ENCODE peak calls at places on chromosomes 7 and 10, in five cellular contexts. One of them, this sample, is unnamed.

GRCh38 chr7:80088705-80089104 is 45.9 kb upstream of the GNAI1 start:
- DNase-seq in HFF-Myc: no peak
- DNase-seq in activated B cell treated with CpG ODN at 0.5 μM for 24 hours: no peak
- DNase-seq in HepG2: no peak
- DNase-seq in osteocyte: no peak
- DNase-seq in this sample: no peak

GRCh38 chr7:23246540-23246939 is at the start of gene GPNMB:
- DNase-seq in HFF-Myc: peak
- DNase-seq in osteocyte: no peak
- DNase-seq in HepG2: no peak
- DNase-seq in activated B cell treated with CpG ODN at 0.5 μM for 24 hours: no peak
- DNase-seq in this sample: no peak

GRCh38 chr10:5070648-5071410 is 23.4 kb upstream of the AKR1C3 start:
- DNase-seq in HFF-Myc: no peak
- DNase-seq in osteocyte: no peak
- DNase-seq in activated B cell treated with CpG ODN at 0.5 μM for 24 hours: no peak
- DNase-seq in HepG2: peak
- DNase-seq in this sample: no peak

GRCh38 chr7:36154255-36155212 is 1.5 kb downstream of the EEPD1 start:
- DNase-seq in osteocyte: no peak
- DNase-seq in activated B cell treated with CpG ODN at 0.5 μM for 24 hours: no peak
- DNase-seq in HepG2: no peak
- DNase-seq in HFF-Myc: no peak
- DNase-seq in this sample: no peak

GRCh38 chr10:73857446-73857845 is 16.9 kb downstream of the CAMK2G start:
- DNase-seq in osteocyte: no peak
- DNase-seq in HepG2: no peak
- DNase-seq in activated B cell treated with CpG ODN at 0.5 μM for 24 hours: no peak
- DNase-seq in HFF-Myc: no peak
- DNase-seq in this sample: no peak

GRCh38 chr7:17989546-17989945 is 38.1 kb downstream of the PRPS1L1 start:
- DNase-seq in HepG2: no peak
- DNase-seq in activated B cell treated with CpG ODN at 0.5 μM for 24 hours: no peak
- DNase-seq in osteocyte: no peak
- DNase-seq in HFF-Myc: peak
- DNase-seq in this sample: no peak

GRCh38 chr7:134395604-134396003 is 63.3 kb downstream of the AKR1B1 start:
- DNase-seq in osteocyte: no peak
- DNase-seq in HepG2: no peak
- DNase-seq in activated B cell treated with CpG ODN at 0.5 μM for 24 hours: no peak
- DNase-seq in HFF-Myc: no peak
- DNase-seq in this sample: no peak

GRCh38 chr10:77099136-77099535 is 538.5 kb downstream of the KCNMA1 start:
- DNase-seq in HFF-Myc: no peak
- DNase-seq in osteocyte: no peak
- DNase-seq in HepG2: no peak
- DNase-seq in activated B cell treated with CpG ODN at 0.5 μM for 24 hours: no peak
- DNase-seq in this sample: no peak

GRCh38 chr10:104328916-104329710 is 9.2 kb downstream of the ITPRIP start:
- DNase-seq in osteocyte: no peak
- DNase-seq in activated B cell treated with CpG ODN at 0.5 μM for 24 hours: peak
- DNase-seq in HepG2: peak
- DNase-seq in HFF-Myc: no peak
- DNase-seq in this sample: no peak

GRCh38 chr10:46545861-46546590 is 10.4 kb downstream of the GPRIN2 start:
- DNase-seq in HFF-Myc: no peak
- DNase-seq in activated B cell treated with CpG ODN at 0.5 μM for 24 hours: no peak
- DNase-seq in HepG2: no peak
- DNase-seq in osteocyte: peak
- DNase-seq in this sample: peak

GRCh38 chr10:3237055-3237454 is 64.5 kb upstream of the PITRM1 start:
- DNase-seq in activated B cell treated with CpG ODN at 0.5 μM for 24 hours: no peak
- DNase-seq in HepG2: no peak
- DNase-seq in osteocyte: no peak
- DNase-seq in HFF-Myc: no peak
- DNase-seq in this sample: no peak

GRCh38 chr7:46174192-46174572 is 253.1 kb upstream of the IGFBP3 start:
- DNase-seq in activated B cell treated with CpG ODN at 0.5 μM for 24 hours: no peak
- DNase-seq in HepG2: no peak
- DNase-seq in HFF-Myc: no peak
- DNase-seq in osteocyte: peak
- DNase-seq in this sample: no peak

GRCh38 chr10:68251146-68251545 is 19.2 kb upstream of the ATOH7 start:
- DNase-seq in activated B cell treated with CpG ODN at 0.5 μM for 24 hours: no peak
- DNase-seq in HepG2: no peak
- DNase-seq in osteocyte: no peak
- DNase-seq in HFF-Myc: no peak
- DNase-seq in this sample: no peak

GRCh38 chr7:32881074-32881982 is 10.2 kb downstream of the KBTBD2 start:
- DNase-seq in activated B cell treated with CpG ODN at 0.5 μM for 24 hours: no peak
- DNase-seq in HepG2: no peak
- DNase-seq in osteocyte: no peak
- DNase-seq in HFF-Myc: no peak
- DNase-seq in this sample: no peak

GRCh38 chr7:41702635-41703371 is at the start of gene INHBA:
- DNase-seq in HFF-Myc: no peak
- DNase-seq in HepG2: no peak
- DNase-seq in osteocyte: no peak
- DNase-seq in activated B cell treated with CpG ODN at 0.5 μM for 24 hours: no peak
- DNase-seq in this sample: no peak

GRCh38 chr10:24349379-24350110 is 140.6 kb downstream of the KIAA1217 start:
- DNase-seq in osteocyte: no peak
- DNase-seq in activated B cell treated with CpG ODN at 0.5 μM for 24 hours: no peak
- DNase-seq in HFF-Myc: peak
- DNase-seq in HepG2: no peak
- DNase-seq in this sample: no peak

GRCh38 chr7:121023683-121024507 is 35.4 kb downstream of the CPED1 start:
- DNase-seq in osteocyte: no peak
- DNase-seq in activated B cell treated with CpG ODN at 0.5 μM for 24 hours: no peak
- DNase-seq in HFF-Myc: peak
- DNase-seq in HepG2: no peak
- DNase-seq in this sample: no peak

GRCh38 chr7:167087-167855 is 25.1 kb upstream of the FAM20C start:
- DNase-seq in HepG2: no peak
- DNase-seq in activated B cell treated with CpG ODN at 0.5 μM for 24 hours: no peak
- DNase-seq in osteocyte: no peak
- DNase-seq in HFF-Myc: no peak
- DNase-seq in this sample: no peak

DNA sequence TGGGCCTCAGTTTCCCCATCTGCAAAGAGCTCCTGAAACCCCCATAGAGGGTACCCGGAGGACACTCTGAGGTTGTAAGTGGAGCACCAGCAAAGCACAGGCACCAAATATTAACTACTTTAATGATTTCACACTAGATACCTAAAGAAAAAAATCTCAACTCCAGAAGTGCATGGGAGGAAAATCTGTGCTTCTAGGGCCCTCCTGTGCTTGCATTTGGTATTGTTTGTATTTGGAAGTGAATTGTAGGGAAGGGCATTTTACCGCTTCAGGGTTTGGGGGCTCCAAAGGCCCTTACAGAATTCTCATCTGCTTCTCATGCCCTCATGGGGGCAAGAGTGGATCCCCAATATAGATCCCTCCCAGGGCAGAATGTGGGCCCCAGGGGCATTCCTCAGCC is 22.4 kb upstream of the DRGX start:
- DNase-seq in osteocyte: no peak
- DNase-seq in HepG2: no peak
- DNase-seq in activated B cell treated with CpG ODN at 0.5 μM for 24 hours: no peak
- DNase-seq in HFF-Myc: no peak
- DNase-seq in this sample: no peak
- TF ChIP-seq CTCF in osteocyte: no peak
- TF ChIP-seq CTCF in HepG2: no peak
- TF ChIP-seq CTCF in activated B cell treated with CpG ODN at 0.5 μM for 24 hours: no peak
- TF ChIP-seq CTCF in HFF-Myc: no peak
- TF ChIP-seq CTCF in this sample: no peak

DNA sequence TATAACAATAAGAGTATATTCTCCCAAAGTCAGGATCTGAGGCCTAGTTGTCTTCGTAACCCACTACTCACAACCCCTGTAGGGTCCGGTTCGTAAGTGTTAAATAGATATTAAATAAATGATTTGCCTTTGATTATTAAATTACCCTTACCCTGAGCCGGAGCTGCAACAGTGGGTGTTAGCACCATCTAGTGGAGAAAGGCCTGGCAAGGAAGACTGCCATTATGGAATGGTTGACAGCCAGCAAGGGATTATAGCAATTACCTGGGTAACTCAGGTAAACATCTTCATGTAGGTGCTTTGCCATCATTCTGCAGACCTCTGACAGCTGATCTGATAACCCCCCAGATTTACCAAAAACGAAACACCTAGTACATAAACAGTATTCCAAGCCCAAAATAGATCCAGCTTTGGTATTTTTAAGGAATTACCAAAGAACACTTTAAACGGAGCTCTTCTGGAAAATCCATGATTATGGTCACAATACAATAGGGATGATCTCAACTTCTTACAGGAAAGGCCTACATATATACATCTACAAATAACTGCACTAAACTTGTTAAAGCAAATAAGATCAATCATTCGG is 69.8 kb downstream of the HTR7 start:
- DNase-seq in HFF-Myc: no peak
- DNase-seq in osteocyte: no peak
- DNase-seq in activated B cell treated with CpG ODN at 0.5 μM for 24 hours: no peak
- DNase-seq in HepG2: peak
- DNase-seq in this sample: no peak
- TF ChIP-seq CTCF in HFF-Myc: peak
- TF ChIP-seq CTCF in osteocyte: peak
- TF ChIP-seq CTCF in activated B cell treated with CpG ODN at 0.5 μM for 24 hours: no peak
- TF ChIP-seq CTCF in HepG2: peak
- TF ChIP-seq CTCF in this sample: no peak

GRCh38 chr7:90708841-90709317 is 112.8 kb downstream of the CDK14 start:
- DNase-seq in activated B cell treated with CpG ODN at 0.5 μM for 24 hours: no peak
- DNase-seq in osteocyte: no peak
- DNase-seq in HepG2: peak
- DNase-seq in HFF-Myc: no peak
- DNase-seq in this sample: no peak
- TF ChIP-seq CTCF in activated B cell treated with CpG ODN at 0.5 μM for 24 hours: no peak
- TF ChIP-seq CTCF in osteocyte: peak
- TF ChIP-seq CTCF in HepG2: peak
- TF ChIP-seq CTCF in HFF-Myc: peak
- TF ChIP-seq CTCF in this sample: peak

GRCh38 chr10:112441520-112441919 is 5.2 kb downstream of the ZDHHC6 start:
- DNase-seq in osteocyte: no peak
- DNase-seq in HepG2: no peak
- DNase-seq in activated B cell treated with CpG ODN at 0.5 μM for 24 hours: no peak
- DNase-seq in HFF-Myc: no peak
- DNase-seq in this sample: no peak

GRCh38 chr10:112448903-112449302 is 1.9 kb downstream of the VTI1A start:
- DNase-seq in HepG2: no peak
- DNase-seq in activated B cell treated with CpG ODN at 0.5 μM for 24 hours: no peak
- DNase-seq in HFF-Myc: no peak
- DNase-seq in osteocyte: no peak
- DNase-seq in this sample: no peak

GRCh38 chr10:112442063-112442462 is 4.7 kb downstream of the ZDHHC6 start:
- DNase-seq in HepG2: no peak
- DNase-seq in osteocyte: no peak
- DNase-seq in HFF-Myc: no peak
- DNase-seq in activated B cell treated with CpG ODN at 0.5 μM for 24 hours: no peak
- DNase-seq in this sample: no peak

GRCh38 chr10:112446055-112446854 is 459 bp downstream of the ZDHHC6 start:
- DNase-seq in activated B cell treated with CpG ODN at 0.5 μM for 24 hours: no peak
- DNase-seq in HFF-Myc: no peak
- DNase-seq in osteocyte: no peak
- DNase-seq in HepG2: no peak
- DNase-seq in this sample: no peak

GRCh38 chr10:112446855-112447691 is at the start of the genes VTI1A and ZDHHC6:
- DNase-seq in osteocyte: peak
- DNase-seq in HepG2: peak
- DNase-seq in HFF-Myc: peak
- DNase-seq in activated B cell treated with CpG ODN at 0.5 μM for 24 hours: peak
- DNase-seq in this sample: peak
- TF ChIP-seq CTCF in osteocyte: peak
- TF ChIP-seq CTCF in HepG2: peak
- TF ChIP-seq CTCF in HFF-Myc: peak
- TF ChIP-seq CTCF in activated B cell treated with CpG ODN at 0.5 μM for 24 hours: no peak
- TF ChIP-seq CTCF in this sample: no peak